ENCODE peak calls at places on chromosomes 1 and 21, in eight cellular contexts. H is T-helper 9 cell; M is neural crest cell; D is AG04450; J is Right ventricle myocardium inferior; E is activated naive CD4-positive, alpha-beta T cell; O is activated CD4-positive, alpha-beta T cell treated with anti-CD3 and anti-CD28 coated beads for 24 hours; K is fibroblast of lung. U is an unnamed sample.

GRCh38 chr21:20551939-20552338 is 446.3 kb upstream of the NCAM2 start:
- DNase-seq in K (no peak), J (no peak), D (no peak), E (no peak), M (no peak), H (no peak), O (no peak), U (no peak)

GRCh38 chr1:234597894-234598293 is 12.1 kb downstream of the IRF2BP2 start:
- DNase-seq in M (peak), K (peak), J (no peak), D (no peak), E (no peak), O (no peak), H (peak), U (no peak)

GRCh38 chr1:92922378-92923035 is 38.8 kb downstream of the DIPK1A start:
- DNase-seq in M (no peak), E (no peak), O (no peak), D (no peak), K (peak), H (no peak), J (peak), U (no peak)

GRCh38 chr1:183291802-183292515 is 105.9 kb downstream of the LAMC2 start:
- DNase-seq in J (no peak), K (peak), D (no peak), O (no peak), M (no peak), E (no peak), H (no peak), U (no peak)

GRCh38 chr1:19404748-19405147 is 80.6 kb downstream of the CAPZB start:
- DNase-seq in O (no peak), K (no peak), M (no peak), H (no peak), D (no peak), E (no peak), J (no peak), U (no peak)

GRCh38 chr21:33655591-33656221 is 13.4 kb downstream of the ITSN1 start:
- DNase-seq in J (no peak), K (peak), M (no peak), D (peak), E (no peak), H (no peak), O (no peak), U (no peak)

GRCh38 chr1:14605945-14606344 is 7.5 kb downstream of the KAZN start:
- DNase-seq in E (no peak), M (no peak), D (no peak), H (no peak), K (no peak), J (no peak), O (no peak), U (no peak)

GRCh38 chr1:77281491-77282186 is at the start of gene AK5:
- DNase-seq in K (peak), O (peak), E (peak), H (peak), J (peak), M (peak), D (no peak), U (no peak)